ENCODE peak calls at places on chromosomes 12 and 14, in five cellular contexts. X, L, V, O and K are unnamed samples.

GRCh38 chr12:98955284-98955683 is 310.2 kb downstream of the APAF1 start:
- DNase-seq in X (peak), O (peak), L (peak), V (peak), K (peak)

GRCh38 chr14:31166271-31166561 is 41.4 kb downstream of the HECTD1 start:
- DNase-seq in X (no peak), L (peak), O (no peak), V (no peak), K (no peak)

GRCh38 chr12:75825686-75826085 is 205.9 kb downstream of the PHLDA1 start:
- DNase-seq in X (no peak), V (no peak), O (peak), L (peak), K (no peak)

GRCh38 chr14:54708161-54708560 is 141.2 kb downstream of the SAMD4A start:
- DNase-seq in X (no peak), L (no peak), O (no peak), V (no peak), K (no peak)

GRCh38 chr12:20527396-20528154 is 159.2 kb downstream of the PDE3A start:
- DNase-seq in X (no peak), L (no peak), O (no peak), V (peak), K (no peak)

GRCh38 chr12:69024413-69024812 is 91.4 kb upstream of the CPM start:
- DNase-seq in V (peak), L (peak), X (no peak), O (peak), K (no peak)

GRCh38 chr12:94320109-94320508 is 139.6 kb downstream of the CEP83 start:
- DNase-seq in V (no peak), O (no peak), L (no peak), X (no peak), K (no peak)

GRCh38 chr14:51028851-51029754 is 65.8 kb downstream of the TRIM9 start:
- DNase-seq in V (no peak), X (no peak), L (no peak), O (no peak), K (no peak)

GRCh38 chr14:97730706-97731105 is 933.5 kb downstream of the VRK1 start:
- DNase-seq in V (no peak), X (no peak), O (no peak), L (no peak), K (no peak)

GRCh38 chr12:62436164-62436503 is 30.5 kb upstream of the MON2 start:
- DNase-seq in V (no peak), X (no peak), O (no peak), L (no peak), K (no peak)

GRCh38 chr12:108714866-108715265 is 16.5 kb downstream of the CORO1C start:
- DNase-seq in L (no peak), V (no peak), O (no peak), X (no peak), K (no peak)

GRCh38 chr14:94051115-94051514 is 25.0 kb downstream of the OTUB2 start:
- DNase-seq in L (peak), V (peak), X (peak), O (no peak), K (peak)

GRCh38 chr12:106586535-106586802 is 3.7 kb downstream of the RFX4 start:
- DNase-seq in O (no peak), X (peak), L (no peak), V (no peak), K (no peak)

GRCh38 chr12:1881301-1881700 is 37.2 kb downstream of the CACNA2D4 start:
- DNase-seq in O (no peak), L (no peak), X (no peak), V (no peak), K (no peak)

DNA sequence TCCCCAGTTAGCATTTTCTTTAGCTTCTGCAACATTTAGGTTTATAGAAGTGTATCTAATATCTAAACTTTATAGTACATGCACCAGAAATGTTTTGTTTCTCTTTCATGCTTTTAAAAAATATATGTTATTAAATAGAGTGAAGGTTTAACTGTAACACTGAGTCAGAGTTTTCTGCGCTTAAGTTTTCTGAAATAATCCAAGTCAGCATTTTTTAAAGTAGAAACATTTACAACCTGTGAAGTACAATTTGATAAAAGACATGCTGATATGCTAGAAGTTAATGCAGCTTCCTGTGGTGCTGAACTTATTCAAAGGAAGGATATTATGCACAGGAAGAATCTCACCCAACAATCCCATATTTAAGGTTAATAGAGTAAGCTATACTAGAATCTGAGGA is 1096.8 kb downstream of the LRFN5 start:
- DNase-seq in V (no peak), X (no peak), L (no peak), O (no peak), K (no peak)
- H2AFZ ChIP-seq in V (no peak), X (no peak), L (no peak), O (no peak), K (no peak)

GRCh38 chr12:21828111-21828775 is 53.7 kb upstream of the KCNJ8 start:
- DNase-seq in V (no peak), X (no peak), O (no peak), L (peak), K (no peak)
- TF ChIP-seq EZH2phosphoT487 in V (no peak), X (no peak), O (no peak), L (no peak), K (no peak)

DNA sequence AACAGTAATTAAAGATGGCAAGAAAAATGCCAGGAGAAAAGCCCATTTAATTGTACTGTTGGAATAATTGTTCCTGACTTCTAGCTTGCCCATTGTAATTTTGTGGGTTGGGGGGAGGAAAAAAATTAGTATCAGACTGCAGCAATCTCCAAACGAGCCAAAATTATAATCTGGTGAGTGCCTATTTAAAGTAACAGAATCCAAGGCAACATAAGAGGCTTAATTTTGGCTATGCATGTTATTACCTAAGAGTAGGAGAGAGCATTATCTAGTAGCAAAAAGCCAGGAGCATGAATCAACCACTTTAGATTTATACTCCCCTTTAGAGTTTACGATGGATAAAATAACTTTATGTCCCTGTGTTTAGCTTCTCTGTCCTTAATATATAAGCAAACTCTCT is 14.6 kb upstream of the DENND5B start:
- DNase-seq in X (no peak), V (no peak), O (no peak), L (no peak), K (no peak)
- H2AFZ ChIP-seq in X (no peak), V (no peak), O (no peak), L (no peak), K (no peak)

DNA sequence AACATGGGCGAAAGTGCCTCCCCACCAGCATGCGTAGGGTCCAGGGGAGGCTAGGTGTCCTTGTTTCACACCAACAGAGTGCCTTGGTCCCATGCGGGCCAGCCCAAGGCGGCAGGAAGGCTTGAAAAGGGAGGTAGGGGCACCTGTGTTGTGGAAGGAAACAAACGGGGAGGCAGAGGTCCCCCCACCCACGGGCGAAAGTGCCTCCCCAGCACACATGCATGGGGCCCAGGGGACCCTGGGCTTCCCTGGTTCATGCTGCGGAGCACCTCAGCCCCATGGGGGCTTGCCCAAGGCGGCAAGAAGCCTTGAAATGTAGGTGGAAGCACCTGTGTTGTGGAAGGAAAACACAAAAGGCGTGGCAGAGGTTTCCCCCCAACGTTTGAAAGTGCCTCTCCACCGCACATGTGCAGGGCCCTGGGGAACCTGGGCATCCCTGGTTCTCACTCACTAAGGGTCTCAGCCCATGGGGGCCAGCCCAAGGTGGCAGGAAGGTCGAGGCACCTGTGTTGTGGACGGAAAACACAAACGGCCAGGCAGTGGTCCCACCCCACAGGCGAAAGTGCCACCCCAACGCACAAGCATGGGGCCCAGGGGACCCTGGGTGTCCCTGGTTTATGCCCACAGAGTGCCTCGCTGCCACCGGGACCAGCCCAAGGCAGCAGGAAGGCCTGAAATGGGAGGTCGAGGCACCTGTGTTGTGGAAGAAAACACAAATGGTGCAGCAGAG is 374.7 kb downstream of the ALG10 start:
- DNase-seq in O (no peak), X (no peak), L (no peak), V (no peak), K (no peak)
- TF ChIP-seq EZH2phosphoT487 in O (no peak), X (no peak), L (no peak), V (no peak), K (no peak)

DNA sequence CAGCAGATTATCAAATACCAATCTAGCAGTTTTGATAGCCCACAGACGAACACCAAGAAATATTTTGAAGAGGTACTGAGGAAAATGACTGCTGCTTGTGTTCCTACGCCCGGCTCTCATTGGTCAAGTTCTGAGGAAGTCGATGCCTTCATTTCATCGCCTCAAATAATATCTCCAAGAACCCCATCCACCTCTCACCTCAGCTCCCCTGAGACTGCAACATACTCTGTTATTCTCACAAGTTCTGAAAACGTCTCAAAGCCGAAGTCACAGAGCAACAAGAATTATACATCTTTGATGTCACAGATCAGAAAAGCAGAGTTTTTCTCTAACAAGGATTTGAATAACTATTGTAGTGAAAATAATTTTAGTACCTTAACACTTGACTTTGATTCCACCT is 55.5 kb upstream of the BCAT1 start:
- DNase-seq in V (no peak), X (no peak), L (no peak), O (no peak), K (no peak)
- H2AFZ ChIP-seq in V (no peak), X (peak), L (no peak), O (no peak), K (peak)